ENCODE peak calls at places on chromosomes 16 and 17, in seven cellular contexts. One of them, this sample, is unnamed.
A peak's percentile ranks its signal among the peaks of the same experiment; 100 is the strongest.

GRCh38 chr16:29743827-29744531 is 1.8 kb downstream of the C16orf54 start:
- DNase-seq in neural crest cell: no peak
- DNase-seq in thoracic aorta: no peak
- DNase-seq in IMR-90: no peak
- DNase-seq in foreskin fibroblast: no peak
- DNase-seq in upper lobe of right lung: no peak
- DNase-seq in PC-3: no peak
- DNase-seq in this sample: no peak

GRCh38 chr16:67017451-67017750 is 11.5 kb upstream of the CBFB start:
- DNase-seq in neural crest cell: no peak
- DNase-seq in PC-3: no peak
- DNase-seq in thoracic aorta: no peak
- DNase-seq in IMR-90: no peak
- DNase-seq in foreskin fibroblast: no peak
- DNase-seq in upper lobe of right lung: peak; percentile 22
- DNase-seq in this sample: no peak

GRCh38 chr17:45093444-45094110 is 32.5 kb downstream of the NMT1 start:
- DNase-seq in upper lobe of right lung: no peak
- DNase-seq in PC-3: no peak
- DNase-seq in foreskin fibroblast: no peak
- DNase-seq in IMR-90: no peak
- DNase-seq in neural crest cell: no peak
- DNase-seq in thoracic aorta: no peak
- DNase-seq in this sample: no peak

GRCh38 chr16:10862432-10862831 is 14.6 kb upstream of the CIITA start:
- DNase-seq in foreskin fibroblast: peak; percentile 84
- DNase-seq in upper lobe of right lung: peak; percentile 81
- DNase-seq in PC-3: peak; percentile 86
- DNase-seq in neural crest cell: no peak
- DNase-seq in IMR-90: peak; percentile 54
- DNase-seq in thoracic aorta: peak; percentile 25
- DNase-seq in this sample: no peak

GRCh38 chr17:57311281-57312216 is 55.2 kb downstream of the MSI2 start:
- DNase-seq in upper lobe of right lung: no peak
- DNase-seq in foreskin fibroblast: no peak
- DNase-seq in PC-3: no peak
- DNase-seq in IMR-90: no peak
- DNase-seq in neural crest cell: no peak
- DNase-seq in thoracic aorta: no peak
- DNase-seq in this sample: no peak

GRCh38 chr16:58448890-58449289 is 51.1 kb upstream of the NDRG4 start:
- DNase-seq in PC-3: no peak
- DNase-seq in neural crest cell: no peak
- DNase-seq in IMR-90: no peak
- DNase-seq in thoracic aorta: no peak
- DNase-seq in foreskin fibroblast: no peak
- DNase-seq in upper lobe of right lung: no peak
- DNase-seq in this sample: no peak

GRCh38 chr17:18041776-18042175 is 2.6 kb downstream of the GID4 start:
- DNase-seq in upper lobe of right lung: no peak
- DNase-seq in IMR-90: peak; percentile 75
- DNase-seq in foreskin fibroblast: peak; percentile 88
- DNase-seq in neural crest cell: no peak
- DNase-seq in PC-3: peak; percentile 56
- DNase-seq in thoracic aorta: no peak
- DNase-seq in this sample: no peak

GRCh38 chr16:49492896-49493620 is 119.5 kb downstream of the C16orf78 start:
- DNase-seq in foreskin fibroblast: no peak
- DNase-seq in upper lobe of right lung: peak; percentile 49
- DNase-seq in neural crest cell: no peak
- DNase-seq in IMR-90: no peak
- DNase-seq in PC-3: no peak
- DNase-seq in thoracic aorta: no peak
- DNase-seq in this sample: peak; percentile 83

GRCh38 chr17:28749516-28750177 is 5.8 kb downstream of the TRAF4 start:
- DNase-seq in PC-3: no peak
- DNase-seq in foreskin fibroblast: no peak
- DNase-seq in IMR-90: no peak
- DNase-seq in upper lobe of right lung: peak; percentile 65
- DNase-seq in thoracic aorta: no peak
- DNase-seq in neural crest cell: no peak
- DNase-seq in this sample: no peak
- TF ChIP-seq CTCF in PC-3: no peak
- TF ChIP-seq CTCF in foreskin fibroblast: no peak
- TF ChIP-seq CTCF in IMR-90: no peak
- TF ChIP-seq CTCF in upper lobe of right lung: no peak
- TF ChIP-seq CTCF in thoracic aorta: no peak
- TF ChIP-seq CTCF in neural crest cell: no peak
- TF ChIP-seq CTCF in this sample: no peak

GRCh38 chr16:48113471-48113870 is 42.3 kb downstream of the ABCC12 start:
- DNase-seq in IMR-90: no peak
- DNase-seq in neural crest cell: no peak
- DNase-seq in upper lobe of right lung: no peak
- DNase-seq in thoracic aorta: no peak
- DNase-seq in PC-3: peak; percentile 45
- DNase-seq in foreskin fibroblast: no peak
- DNase-seq in this sample: no peak
- TF ChIP-seq CTCF in IMR-90: no peak
- TF ChIP-seq CTCF in neural crest cell: peak; percentile 24
- TF ChIP-seq CTCF in upper lobe of right lung: no peak
- TF ChIP-seq CTCF in thoracic aorta: no peak
- TF ChIP-seq CTCF in PC-3: peak; percentile 61
- TF ChIP-seq CTCF in foreskin fibroblast: peak; percentile 4
- TF ChIP-seq CTCF in this sample: peak; percentile 33

GRCh38 chr17:11294826-11295225 is 53.8 kb downstream of the SHISA6 start:
- DNase-seq in foreskin fibroblast: no peak
- DNase-seq in upper lobe of right lung: no peak
- DNase-seq in thoracic aorta: no peak
- DNase-seq in PC-3: no peak
- DNase-seq in neural crest cell: no peak
- DNase-seq in IMR-90: no peak
- DNase-seq in this sample: no peak

GRCh38 chr17:11300201-11300600 is 59.2 kb downstream of the SHISA6 start:
- DNase-seq in neural crest cell: no peak
- DNase-seq in PC-3: no peak
- DNase-seq in thoracic aorta: no peak
- DNase-seq in foreskin fibroblast: no peak
- DNase-seq in upper lobe of right lung: no peak
- DNase-seq in IMR-90: no peak
- DNase-seq in this sample: no peak

GRCh38 chr17:11298401-11298800 is 57.4 kb downstream of the SHISA6 start:
- DNase-seq in PC-3: no peak
- DNase-seq in upper lobe of right lung: no peak
- DNase-seq in foreskin fibroblast: no peak
- DNase-seq in neural crest cell: no peak
- DNase-seq in IMR-90: no peak
- DNase-seq in thoracic aorta: no peak
- DNase-seq in this sample: no peak

GRCh38 chr17:11293480-11293879 is 52.5 kb downstream of the SHISA6 start:
- DNase-seq in upper lobe of right lung: no peak
- DNase-seq in IMR-90: no peak
- DNase-seq in thoracic aorta: no peak
- DNase-seq in foreskin fibroblast: no peak
- DNase-seq in neural crest cell: no peak
- DNase-seq in PC-3: no peak
- DNase-seq in this sample: no peak

DNA sequence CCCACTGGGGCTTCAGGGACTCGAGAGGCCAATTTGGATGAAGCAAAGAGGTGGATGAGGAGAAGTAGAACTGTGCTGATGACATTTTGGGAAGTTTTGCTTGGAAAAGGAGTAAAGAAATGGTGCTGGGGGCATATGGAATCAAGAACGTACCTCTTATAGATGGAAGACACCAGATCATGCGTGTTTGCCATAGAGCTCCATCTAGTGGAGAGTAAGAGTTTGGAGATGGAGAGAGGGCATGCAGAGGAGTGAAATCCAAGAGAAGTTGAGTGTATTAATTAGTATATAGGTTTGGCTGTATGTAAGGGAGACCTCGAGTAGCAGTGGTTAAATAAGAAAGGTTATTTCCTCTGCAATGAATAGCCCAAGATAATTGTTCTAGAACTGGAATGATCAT is 56.0 kb downstream of the SHISA6 start:
- DNase-seq in upper lobe of right lung: no peak
- DNase-seq in PC-3: peak; percentile 18
- DNase-seq in neural crest cell: no peak
- DNase-seq in foreskin fibroblast: no peak
- DNase-seq in IMR-90: no peak
- DNase-seq in thoracic aorta: no peak
- DNase-seq in this sample: no peak
- TF ChIP-seq CTCF in upper lobe of right lung: peak; percentile 45
- TF ChIP-seq CTCF in PC-3: peak; percentile 48
- TF ChIP-seq CTCF in neural crest cell: peak; percentile 68
- TF ChIP-seq CTCF in foreskin fibroblast: no peak
- TF ChIP-seq CTCF in IMR-90: no peak
- TF ChIP-seq CTCF in thoracic aorta: no peak
- TF ChIP-seq CTCF in this sample: peak; percentile 73

GRCh38 chr16:81598083-81598482 is 153.5 kb downstream of the CMIP start:
- DNase-seq in upper lobe of right lung: no peak
- DNase-seq in foreskin fibroblast: no peak
- DNase-seq in neural crest cell: no peak
- DNase-seq in IMR-90: no peak
- DNase-seq in thoracic aorta: no peak
- DNase-seq in PC-3: no peak
- DNase-seq in this sample: peak; percentile 58
- TF ChIP-seq CTCF in upper lobe of right lung: no peak
- TF ChIP-seq CTCF in foreskin fibroblast: no peak
- TF ChIP-seq CTCF in neural crest cell: peak; percentile 26
- TF ChIP-seq CTCF in IMR-90: no peak
- TF ChIP-seq CTCF in thoracic aorta: no peak
- TF ChIP-seq CTCF in PC-3: peak; percentile 41
- TF ChIP-seq CTCF in this sample: no peak

GRCh38 chr17:82358467-82359350 is at the start of gene TEX19:
- DNase-seq in upper lobe of right lung: no peak
- DNase-seq in thoracic aorta: no peak
- DNase-seq in PC-3: peak; percentile 35
- DNase-seq in foreskin fibroblast: no peak
- DNase-seq in IMR-90: no peak
- DNase-seq in neural crest cell: no peak
- DNase-seq in this sample: no peak
- TF ChIP-seq CTCF in upper lobe of right lung: no peak
- TF ChIP-seq CTCF in thoracic aorta: no peak
- TF ChIP-seq CTCF in PC-3: peak; percentile 29
- TF ChIP-seq CTCF in foreskin fibroblast: no peak
- TF ChIP-seq CTCF in IMR-90: no peak
- TF ChIP-seq CTCF in neural crest cell: no peak
- TF ChIP-seq CTCF in this sample: peak; percentile 40

This sample was measured in chondrocyte.